ENCODE peak calls at places on chromosomes 11 and 22, in four cellular contexts. One of them, this sample, is unnamed.
A peak's percentile ranks its signal among the peaks of the same experiment; 100 is the strongest.

GRCh38 chr11:1442807-1443366 is 43.7 kb downstream of the MOB2 start:
- DNase-seq in MCF 10A: no peak
- DNase-seq in mesothelial cell of epicardium: no peak
- DNase-seq in type B pancreatic cell: no peak
- DNase-seq in this sample: no peak

GRCh38 chr11:110453684-110454354 is 24.1 kb downstream of the FDX1 start:
- DNase-seq in type B pancreatic cell: no peak
- DNase-seq in MCF 10A: no peak
- DNase-seq in mesothelial cell of epicardium: no peak
- DNase-seq in this sample: no peak

GRCh38 chr11:120674537-120674936 is 163.0 kb downstream of the GRIK4 start:
- DNase-seq in type B pancreatic cell: no peak
- DNase-seq in mesothelial cell of epicardium: no peak
- DNase-seq in MCF 10A: no peak
- DNase-seq in this sample: no peak

GRCh38 chr11:69437001-69437875 is 44.2 kb upstream of the LINC01488 start:
- DNase-seq in mesothelial cell of epicardium: peak; percentile 59
- DNase-seq in MCF 10A: peak; percentile 41
- DNase-seq in type B pancreatic cell: no peak
- DNase-seq in this sample: no peak

GRCh38 chr11:88307749-88308425 is 29.6 kb downstream of the CTSC start:
- DNase-seq in mesothelial cell of epicardium: no peak
- DNase-seq in MCF 10A: no peak
- DNase-seq in type B pancreatic cell: no peak
- DNase-seq in this sample: no peak

GRCh38 chr22:50700387-50701075 is 27.9 kb downstream of the SHANK3 start:
- DNase-seq in MCF 10A: no peak
- DNase-seq in mesothelial cell of epicardium: no peak
- DNase-seq in type B pancreatic cell: no peak
- DNase-seq in this sample: no peak

GRCh38 chr11:16280256-16280682 is 76.1 kb downstream of the SOX6 start:
- DNase-seq in MCF 10A: peak; percentile 95
- DNase-seq in type B pancreatic cell: no peak
- DNase-seq in mesothelial cell of epicardium: no peak
- DNase-seq in this sample: no peak

GRCh38 chr11:19742595-19743292 is 30.1 kb downstream of the NAV2 start:
- DNase-seq in type B pancreatic cell: peak; percentile 82
- DNase-seq in mesothelial cell of epicardium: peak; percentile 78
- DNase-seq in MCF 10A: peak; percentile 78
- DNase-seq in this sample: peak; percentile 60

GRCh38 chr11:93524173-93524536 is 19.0 kb downstream of the SMCO4 start:
- DNase-seq in mesothelial cell of epicardium: no peak
- DNase-seq in MCF 10A: no peak
- DNase-seq in type B pancreatic cell: no peak
- DNase-seq in this sample: no peak

GRCh38 chr11:71433648-71434450 is 14.3 kb downstream of the DHCR7 start:
- DNase-seq in type B pancreatic cell: no peak
- DNase-seq in MCF 10A: peak; percentile 77
- DNase-seq in mesothelial cell of epicardium: no peak
- DNase-seq in this sample: no peak

GRCh38 chr11:68216171-68216938 is 3.3 kb upstream of the KMT5B start:
- DNase-seq in MCF 10A: no peak
- DNase-seq in mesothelial cell of epicardium: no peak
- DNase-seq in type B pancreatic cell: no peak
- DNase-seq in this sample: no peak

GRCh38 chr11:58525037-58525614 is 17.2 kb upstream of the OR5B21 start:
- DNase-seq in type B pancreatic cell: no peak
- DNase-seq in MCF 10A: no peak
- DNase-seq in mesothelial cell of epicardium: no peak
- DNase-seq in this sample: no peak

GRCh38 chr11:27350503-27350902 is 12.5 kb downstream of the CCDC34 start:
- DNase-seq in MCF 10A: no peak
- DNase-seq in type B pancreatic cell: no peak
- DNase-seq in mesothelial cell of epicardium: no peak
- DNase-seq in this sample: no peak

GRCh38 chr11:9568854-9569587 is 4.4 kb upstream of the WEE1 start:
- DNase-seq in type B pancreatic cell: no peak
- DNase-seq in mesothelial cell of epicardium: no peak
- DNase-seq in MCF 10A: peak; percentile 92
- DNase-seq in this sample: no peak

GRCh38 chr22:32355760-32356159 is 1.9 kb upstream of the RFPL3 start:
- DNase-seq in mesothelial cell of epicardium: no peak
- DNase-seq in type B pancreatic cell: no peak
- DNase-seq in MCF 10A: peak; percentile 45
- DNase-seq in this sample: no peak

GRCh38 chr22:44316393-44317162 is 3.8 kb upstream of the SHISAL1 start:
- DNase-seq in type B pancreatic cell: no peak
- DNase-seq in MCF 10A: no peak
- DNase-seq in mesothelial cell of epicardium: no peak
- DNase-seq in this sample: no peak

GRCh38 chr22:45887202-45888131 is 89.5 kb downstream of the WNT7B start:
- DNase-seq in type B pancreatic cell: no peak
- DNase-seq in MCF 10A: peak; percentile 62
- DNase-seq in mesothelial cell of epicardium: no peak
- DNase-seq in this sample: no peak

GRCh38 chr11:119533931-119534694 is 111.1 kb upstream of the THY1 start:
- DNase-seq in mesothelial cell of epicardium: peak; percentile 83
- DNase-seq in MCF 10A: peak; percentile 68
- DNase-seq in type B pancreatic cell: no peak
- DNase-seq in this sample: peak; percentile 50

GRCh38 chr11:33779849-33780528 is 5.7 kb upstream of the FBXO3 start:
- DNase-seq in MCF 10A: no peak
- DNase-seq in type B pancreatic cell: no peak
- DNase-seq in mesothelial cell of epicardium: no peak
- DNase-seq in this sample: no peak

GRCh38 chr11:36304349-36304748 is 8.3 kb downstream of the PRR5L start:
- DNase-seq in MCF 10A: no peak
- DNase-seq in type B pancreatic cell: no peak
- DNase-seq in mesothelial cell of epicardium: no peak
- DNase-seq in this sample: no peak

GRCh38 chr11:40328890-40329617 is 1130.4 kb downstream of the LRRC4C start:
- DNase-seq in type B pancreatic cell: no peak
- DNase-seq in mesothelial cell of epicardium: peak; percentile 45
- DNase-seq in MCF 10A: peak; percentile 99
- DNase-seq in this sample: peak; percentile 36

GRCh38 chr11:102974552-102975280 is 19.2 kb upstream of the MMP13 start:
- DNase-seq in mesothelial cell of epicardium: no peak
- DNase-seq in MCF 10A: peak; percentile 47
- DNase-seq in type B pancreatic cell: no peak
- DNase-seq in this sample: no peak

GRCh38 chr11:86179646-86180064 is 64.9 kb upstream of the EED start:
- DNase-seq in mesothelial cell of epicardium: no peak
- DNase-seq in MCF 10A: no peak
- DNase-seq in type B pancreatic cell: no peak
- DNase-seq in this sample: no peak

GRCh38 chr11:125724125-125724524 is 22.0 kb upstream of the PATE1 start:
- DNase-seq in mesothelial cell of epicardium: no peak
- DNase-seq in type B pancreatic cell: no peak
- DNase-seq in MCF 10A: peak; percentile 23
- DNase-seq in this sample: no peak

GRCh38 chr22:48588151-48588880 is 1239.4 kb downstream of the BRD1 start:
- DNase-seq in MCF 10A: no peak
- DNase-seq in type B pancreatic cell: no peak
- DNase-seq in mesothelial cell of epicardium: no peak
- DNase-seq in this sample: no peak

GRCh38 chr11:31767665-31768064 is 43.5 kb downstream of the PAX6 start:
- DNase-seq in mesothelial cell of epicardium: no peak
- DNase-seq in type B pancreatic cell: no peak
- DNase-seq in MCF 10A: no peak
- DNase-seq in this sample: no peak

GRCh38 chr22:37178350-37179125 is 9.5 kb downstream of the C1QTNF6 start:
- DNase-seq in mesothelial cell of epicardium: no peak
- DNase-seq in type B pancreatic cell: no peak
- DNase-seq in MCF 10A: peak; percentile 76
- DNase-seq in this sample: no peak

GRCh38 chr11:84414936-84415335 is 1128.8 kb upstream of the CCDC90B start:
- DNase-seq in MCF 10A: no peak
- DNase-seq in type B pancreatic cell: no peak
- DNase-seq in mesothelial cell of epicardium: no peak
- DNase-seq in this sample: no peak

GRCh38 chr22:26592368-26593015 is 2.6 kb upstream of the TPST2 start:
- DNase-seq in type B pancreatic cell: no peak
- DNase-seq in MCF 10A: no peak
- DNase-seq in mesothelial cell of epicardium: no peak
- DNase-seq in this sample: no peak

GRCh38 chr11:11789735-11790369 is 51.9 kb upstream of the USP47 start:
- DNase-seq in mesothelial cell of epicardium: no peak
- DNase-seq in type B pancreatic cell: no peak
- DNase-seq in MCF 10A: peak; percentile 25
- DNase-seq in this sample: no peak
- TF ChIP-seq CTCF in mesothelial cell of epicardium: peak; percentile 78
- TF ChIP-seq CTCF in type B pancreatic cell: peak; percentile 89
- TF ChIP-seq CTCF in MCF 10A: peak; percentile 45
- TF ChIP-seq CTCF in this sample: no peak

GRCh38 chr11:44427432-44427831 is 117.5 kb upstream of the ALX4 start:
- DNase-seq in type B pancreatic cell: no peak
- DNase-seq in mesothelial cell of epicardium: no peak
- DNase-seq in MCF 10A: peak; percentile 14
- DNase-seq in this sample: no peak
- TF ChIP-seq CTCF in type B pancreatic cell: peak; percentile 52
- TF ChIP-seq CTCF in mesothelial cell of epicardium: no peak
- TF ChIP-seq CTCF in MCF 10A: peak; percentile 16
- TF ChIP-seq CTCF in this sample: no peak

GRCh38 chr11:122782222-122782621 is 56.1 kb upstream of the CRTAM start:
- DNase-seq in mesothelial cell of epicardium: no peak
- DNase-seq in type B pancreatic cell: no peak
- DNase-seq in MCF 10A: no peak
- DNase-seq in this sample: no peak

GRCh38 chr11:122786896-122787295 is 51.4 kb upstream of the CRTAM start:
- DNase-seq in MCF 10A: no peak
- DNase-seq in type B pancreatic cell: no peak
- DNase-seq in mesothelial cell of epicardium: no peak
- DNase-seq in this sample: no peak

GRCh38 chr11:122781378-122782040 is 56.8 kb upstream of the CRTAM start:
- DNase-seq in mesothelial cell of epicardium: peak; percentile 91
- DNase-seq in MCF 10A: peak; percentile 86
- DNase-seq in type B pancreatic cell: peak; percentile 88
- DNase-seq in this sample: peak; percentile 87

GRCh38 chr11:122784325-122785155 is 53.8 kb upstream of the CRTAM start:
- DNase-seq in MCF 10A: peak; percentile 86
- DNase-seq in type B pancreatic cell: no peak
- DNase-seq in mesothelial cell of epicardium: no peak
- DNase-seq in this sample: no peak

GRCh38 chr11:122785156-122785605 is 53.1 kb upstream of the CRTAM start:
- DNase-seq in type B pancreatic cell: no peak
- DNase-seq in MCF 10A: no peak
- DNase-seq in mesothelial cell of epicardium: no peak
- DNase-seq in this sample: no peak
- TF ChIP-seq CTCF in type B pancreatic cell: no peak
- TF ChIP-seq CTCF in MCF 10A: no peak
- TF ChIP-seq CTCF in mesothelial cell of epicardium: no peak
- TF ChIP-seq CTCF in this sample: no peak

GRCh38 chr11:65726660-65727059 is 6.1 kb upstream of the RNASEH2C start:
- DNase-seq in MCF 10A: no peak
- DNase-seq in type B pancreatic cell: no peak
- DNase-seq in mesothelial cell of epicardium: no peak
- DNase-seq in this sample: no peak
- TF ChIP-seq CTCF in MCF 10A: no peak
- TF ChIP-seq CTCF in type B pancreatic cell: no peak
- TF ChIP-seq CTCF in mesothelial cell of epicardium: no peak
- TF ChIP-seq CTCF in this sample: no peak

GRCh38 chr11:6473481-6474422 is at the start of gene TRIM3:
- DNase-seq in type B pancreatic cell: peak; percentile 90
- DNase-seq in mesothelial cell of epicardium: peak; percentile 87
- DNase-seq in MCF 10A: peak; percentile 83
- DNase-seq in this sample: peak; percentile 72
- TF ChIP-seq CTCF in type B pancreatic cell: peak; percentile 39
- TF ChIP-seq CTCF in mesothelial cell of epicardium: no peak
- TF ChIP-seq CTCF in MCF 10A: no peak
- TF ChIP-seq CTCF in this sample: no peak

GRCh38 chr11:60629399-60629798 is 70.0 kb upstream of the MS4A8 start:
- DNase-seq in type B pancreatic cell: no peak
- DNase-seq in mesothelial cell of epicardium: no peak
- DNase-seq in MCF 10A: no peak
- DNase-seq in this sample: no peak

GRCh38 chr11:60631939-60632338 is 67.5 kb upstream of the MS4A8 start:
- DNase-seq in mesothelial cell of epicardium: no peak
- DNase-seq in MCF 10A: no peak
- DNase-seq in type B pancreatic cell: no peak
- DNase-seq in this sample: no peak

GRCh38 chr11:60633645-60634044 is 65.8 kb upstream of the MS4A8 start:
- DNase-seq in type B pancreatic cell: no peak
- DNase-seq in MCF 10A: no peak
- DNase-seq in mesothelial cell of epicardium: no peak
- DNase-seq in this sample: no peak

GRCh38 chr11:60634151-60634550 is 65.3 kb upstream of the MS4A8 start:
- DNase-seq in mesothelial cell of epicardium: no peak
- DNase-seq in type B pancreatic cell: no peak
- DNase-seq in MCF 10A: no peak
- DNase-seq in this sample: no peak
- TF ChIP-seq CTCF in mesothelial cell of epicardium: peak; percentile 31
- TF ChIP-seq CTCF in type B pancreatic cell: peak; percentile 55
- TF ChIP-seq CTCF in MCF 10A: peak; percentile 20
- TF ChIP-seq CTCF in this sample: no peak

GRCh38 chr22:39297490-39298193 is 21.8 kb downstream of the RPL3 start:
- DNase-seq in mesothelial cell of epicardium: no peak
- DNase-seq in type B pancreatic cell: no peak
- DNase-seq in MCF 10A: no peak
- DNase-seq in this sample: no peak
- TF ChIP-seq CTCF in mesothelial cell of epicardium: no peak
- TF ChIP-seq CTCF in type B pancreatic cell: no peak
- TF ChIP-seq CTCF in MCF 10A: no peak
- TF ChIP-seq CTCF in this sample: no peak